ENCODE peak calls at places on chromosomes 13 and 19, in eight cellular contexts. D is AG09319, Q is HFFc6, M is fibroblast of mammary gland, P is nephron progenitor cell, N is tibial artery, V is left ventricle myocardium inferior, Z is astrocyte of the spinal cord. H is an unnamed sample.

GRCh38 chr13:82720961-82721360 is 1161.3 kb downstream of the SLITRK1 start:
- DNase-seq in D (no peak), Q (no peak), M (no peak), P (no peak), N (no peak), V (no peak), Z (no peak), H (no peak)

GRCh38 chr13:57996717-57997116 is 365.2 kb downstream of the PCDH17 start:
- DNase-seq in D (no peak), Q (no peak), M (peak), P (no peak), N (no peak), V (no peak), Z (peak), H (peak)

GRCh38 chr13:75485286-75486062 is 3.5 kb upstream of the TBC1D4 start:
- DNase-seq in D (no peak), Q (peak), M (peak), P (no peak), N (no peak), V (no peak), Z (peak), H (peak)

GRCh38 chr19:37519890-37520289 is 13.2 kb downstream of the ZNF793 start:
- DNase-seq in D (no peak), Q (no peak), M (peak), P (no peak), N (no peak), V (no peak), Z (peak), H (peak)

GRCh38 chr13:99014391-99014988 is 36.6 kb upstream of the DOCK9 start:
- DNase-seq in D (no peak), Q (no peak), M (no peak), P (no peak), N (no peak), V (no peak), Z (no peak), H (no peak)

GRCh38 chr13:90800082-90800746 is 547.3 kb upstream of the MIR17HG start:
- DNase-seq in D (no peak), Q (no peak), M (no peak), P (no peak), N (peak), V (peak), Z (no peak), H (peak)

GRCh38 chr19:1143828-1144399 is 30.2 kb downstream of the SBNO2 start:
- DNase-seq in D (no peak), Q (no peak), M (no peak), P (no peak), N (no peak), V (no peak), Z (no peak), H (no peak)

GRCh38 chr13:21039097-21039800 is 22.1 kb downstream of the LATS2 start:
- DNase-seq in D (no peak), Q (no peak), M (peak), P (no peak), N (no peak), V (no peak), Z (no peak), H (no peak)

GRCh38 chr19:2224754-2225349 is 11.3 kb downstream of the PLEKHJ1 start:
- DNase-seq in D (no peak), Q (no peak), M (no peak), P (no peak), N (no peak), V (no peak), Z (no peak), H (no peak)

GRCh38 chr13:44116562-44117315 is 237.0 kb downstream of the LACC1 start:
- DNase-seq in D (no peak), Q (no peak), M (no peak), P (no peak), N (no peak), V (peak), Z (no peak), H (peak)

GRCh38 chr19:11737964-11738745 is 591 bp downstream of the ZNF823 start:
- DNase-seq in D (no peak), Q (peak), M (peak), P (peak), N (peak), V (peak), Z (peak), H (peak)
- TF ChIP-seq CTCF in D (no peak), Q (peak), M (no peak), P (no peak), N (no peak), V (peak), Z (no peak), H (no peak)

GRCh38 chr13:97798836-97799235 is 154.6 kb upstream of the IPO5 start:
- DNase-seq in D (no peak), Q (peak), M (peak), P (no peak), N (no peak), V (no peak), Z (peak), H (peak)

GRCh38 chr13:97802213-97802612 is 151.3 kb upstream of the IPO5 start:
- DNase-seq in D (no peak), Q (no peak), M (peak), P (no peak), N (no peak), V (no peak), Z (no peak), H (no peak)

GRCh38 chr13:97797553-97797952 is 155.9 kb upstream of the IPO5 start:
- DNase-seq in D (no peak), Q (no peak), M (peak), P (no peak), N (no peak), V (no peak), Z (no peak), H (no peak)

DNA sequence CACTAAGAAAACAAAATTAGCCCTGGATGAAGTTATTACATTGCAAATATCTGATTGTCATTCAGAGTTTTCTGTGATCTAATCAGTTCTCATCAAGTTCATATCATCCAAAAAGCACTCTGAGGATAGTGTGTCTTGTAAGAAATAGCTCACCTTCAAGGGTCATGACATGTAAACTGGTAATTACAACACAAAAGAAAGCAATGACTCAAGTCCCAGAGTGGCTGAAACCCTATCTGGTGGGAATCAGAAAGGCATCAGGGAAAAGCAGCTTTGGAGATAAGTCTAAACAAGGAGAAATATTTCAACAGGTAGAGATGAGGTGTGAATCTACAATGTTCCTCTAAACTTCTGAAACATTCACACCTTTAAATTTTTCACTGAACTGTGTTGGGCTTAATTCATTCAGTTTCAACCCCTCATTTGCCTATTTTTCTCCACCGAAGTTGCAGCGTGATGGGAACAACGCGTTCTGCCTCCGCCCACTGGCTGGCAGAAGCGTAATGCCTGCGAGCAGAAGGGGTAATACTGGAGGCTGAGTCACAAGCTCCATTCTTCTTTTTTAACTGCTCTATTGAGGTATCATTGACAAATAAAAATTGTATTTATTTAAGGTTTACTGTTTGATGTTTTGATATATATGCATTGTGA is 155.2 kb upstream of the IPO5 start:
- DNase-seq in D (no peak), Q (no peak), M (peak), P (no peak), N (no peak), V (no peak), Z (no peak), H (peak)
- TF ChIP-seq CTCF in D (no peak), Q (no peak), M (no peak), P (no peak), N (no peak), V (no peak), Z (no peak), H (peak)

DNA sequence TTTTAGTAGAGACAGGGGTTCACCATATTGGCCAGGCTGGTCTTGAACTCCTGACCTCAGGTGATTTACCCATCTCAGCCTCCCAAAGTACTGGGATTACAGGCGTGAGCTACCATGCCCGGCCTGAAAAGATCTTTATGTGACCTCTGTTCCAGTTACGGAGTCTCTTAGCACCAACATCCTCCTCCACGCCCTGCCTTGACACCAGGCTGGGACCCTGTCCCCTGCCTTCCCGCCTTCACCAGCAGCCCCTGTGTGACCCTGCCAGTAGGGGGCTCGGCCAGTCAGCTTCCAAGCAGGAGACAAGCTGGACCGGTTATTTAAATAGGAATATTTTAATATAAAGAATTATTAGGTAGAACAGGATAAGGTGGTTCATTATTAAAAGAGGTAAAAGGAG is 54.2 kb downstream of the GPR12 start:
- DNase-seq in D (no peak), Q (no peak), M (no peak), P (no peak), N (no peak), V (no peak), Z (no peak), H (no peak)
- TF ChIP-seq CTCF in D (no peak), Q (peak), M (no peak), P (no peak), N (no peak), V (no peak), Z (no peak), H (no peak)

GRCh38 chr19:53657330-53657729 is 25.5 kb downstream of the DPRX start:
- DNase-seq in D (no peak), Q (no peak), M (no peak), P (no peak), N (no peak), V (no peak), Z (no peak), H (no peak)

GRCh38 chr19:53662209-53662608 is 30.4 kb downstream of the DPRX start:
- DNase-seq in D (no peak), Q (no peak), M (no peak), P (no peak), N (no peak), V (no peak), Z (no peak), H (no peak)

GRCh38 chr19:53660584-53660983 is 28.8 kb downstream of the DPRX start:
- DNase-seq in D (no peak), Q (no peak), M (no peak), P (no peak), N (no peak), V (no peak), Z (no peak), H (no peak)

GRCh38 chr19:53657778-53658177 is 26.0 kb downstream of the DPRX start:
- DNase-seq in D (no peak), Q (no peak), M (no peak), P (no peak), N (no peak), V (no peak), Z (no peak), H (no peak)

GRCh38 chr19:53659292-53659691 is 27.5 kb downstream of the DPRX start:
- DNase-seq in D (no peak), Q (no peak), M (no peak), P (peak), N (no peak), V (no peak), Z (no peak), H (peak)
- TF ChIP-seq CTCF in D (no peak), Q (peak), M (no peak), P (peak), N (peak), V (peak), Z (no peak), H (peak)

GRCh38 chr19:19115954-19116353 is 22.3 kb downstream of the TMEM161A start:
- DNase-seq in D (no peak), Q (no peak), M (peak), P (peak), N (no peak), V (no peak), Z (no peak), H (peak)
- TF ChIP-seq CTCF in D (peak), Q (peak), M (peak), P (peak), N (peak), V (peak), Z (peak), H (peak)

DNA sequence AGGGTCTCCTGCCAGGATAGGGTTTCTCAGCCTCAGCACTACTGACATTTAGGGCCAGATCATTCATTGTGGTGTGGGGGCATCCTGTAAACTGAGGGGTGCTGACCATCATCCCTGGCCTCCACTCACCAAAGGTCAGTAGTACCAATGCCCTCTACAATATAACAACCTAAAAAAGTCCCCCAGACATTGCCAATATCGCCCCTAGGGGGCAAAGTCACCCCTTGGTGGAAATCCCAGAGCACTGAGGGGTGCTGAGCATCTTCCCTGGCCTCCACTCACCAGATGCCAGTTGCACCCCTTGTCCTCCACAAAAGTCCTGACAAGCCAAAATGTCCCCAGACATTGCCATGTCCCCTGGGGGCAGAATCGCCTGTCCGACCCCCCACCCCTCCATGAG is 21.6 kb downstream of the CPAMD8 start:
- DNase-seq in D (no peak), Q (no peak), M (no peak), P (no peak), N (no peak), V (no peak), Z (no peak), H (no peak)
- TF ChIP-seq CTCF in D (no peak), Q (peak), M (no peak), P (no peak), N (no peak), V (no peak), Z (no peak), H (peak)

H was measured in choroid plexus epithelial cell.